ENCODE peak calls at places on chromosome 17, in nine cellular contexts. F, U, N, B, H, Q, E, G and I are unnamed samples.

GRCh38 chr17:21674242-21674731 is 18.0 kb upstream of the KCNJ18 start:
- DNase-seq in F (peak), U (peak), N (no peak), B (no peak), H (no peak), Q (no peak), E (no peak), G (no peak), I (no peak)

GRCh38 chr17:63598284-63598683 is 2.4 kb upstream of the TACO1 start:
- DNase-seq in F (no peak), U (no peak), N (no peak), B (no peak), H (no peak), Q (no peak), E (no peak), G (no peak), I (no peak)

GRCh38 chr17:13346996-13347762 is 254.6 kb downstream of the HS3ST3A1 start:
- DNase-seq in F (no peak), U (no peak), N (peak), B (peak), H (no peak), Q (no peak), E (no peak), G (peak), I (no peak)

GRCh38 chr17:77125432-77125901 is 15.3 kb upstream of the SEC14L1 start:
- DNase-seq in F (no peak), U (no peak), N (peak), B (peak), H (no peak), Q (no peak), E (no peak), G (peak), I (no peak)

GRCh38 chr17:74832421-74832820 is 27.3 kb downstream of the GRIN2C start:
- DNase-seq in F (no peak), U (no peak), N (no peak), B (no peak), H (no peak), Q (no peak), E (no peak), G (no peak), I (no peak)

GRCh38 chr17:83105512-83105911 is 26.1 kb downstream of the METRNL start:
- DNase-seq in F (no peak), U (no peak), N (no peak), B (no peak), H (no peak), Q (no peak), E (no peak), G (no peak), I (no peak)

GRCh38 chr17:16068323-16068722 is 68.7 kb downstream of the TTC19 start:
- DNase-seq in F (no peak), U (no peak), N (peak), B (no peak), H (no peak), Q (no peak), E (no peak), G (no peak), I (no peak)

GRCh38 chr17:15291674-15292361 is 26.7 kb upstream of the PMP22 start:
- DNase-seq in F (no peak), U (no peak), N (peak), B (no peak), H (no peak), Q (no peak), E (no peak), G (no peak), I (no peak)

GRCh38 chr17:27294689-27295630 is 1.0 kb downstream of the WSB1 start:
- DNase-seq in F (peak), U (peak), N (peak), B (peak), H (no peak), Q (peak), E (peak), G (peak), I (no peak)

GRCh38 chr17:15232517-15232915 is 32.6 kb downstream of the PMP22 start:
- DNase-seq in F (no peak), U (no peak), N (no peak), B (no peak), H (no peak), Q (no peak), E (no peak), G (no peak), I (no peak)

GRCh38 chr17:17152385-17152784 is 53.7 kb downstream of the PLD6 start:
- DNase-seq in F (no peak), U (no peak), N (no peak), B (no peak), H (no peak), Q (no peak), E (peak), G (no peak), I (no peak)

GRCh38 chr17:8222380-8222629 is 11.9 kb upstream of the AURKB start:
- DNase-seq in F (no peak), U (no peak), N (no peak), B (peak), H (no peak), Q (no peak), E (no peak), G (no peak), I (no peak)

GRCh38 chr17:61970030-61970429 is 42.2 kb upstream of the INTS2 start:
- DNase-seq in F (no peak), U (no peak), N (no peak), B (no peak), H (no peak), Q (no peak), E (no peak), G (no peak), I (no peak)

GRCh38 chr17:21248495-21248894 is 4.7 kb downstream of the NATD1 start:
- DNase-seq in F (no peak), U (no peak), N (no peak), B (no peak), H (no peak), Q (no peak), E (no peak), G (no peak), I (no peak)

GRCh38 chr17:7774037-7774659 is 56.6 kb downstream of the DNAH2 start:
- DNase-seq in F (no peak), U (no peak), N (peak), B (no peak), H (no peak), Q (no peak), E (no peak), G (peak), I (no peak)

GRCh38 chr17:1972429-1973160 is 52.5 kb downstream of the RTN4RL1 start:
- DNase-seq in F (no peak), U (no peak), N (peak), B (no peak), H (no peak), Q (no peak), E (no peak), G (no peak), I (no peak)

GRCh38 chr17:46270032-46270431 is 24.9 kb upstream of the LRRC37A start:
- DNase-seq in F (no peak), U (no peak), N (no peak), B (no peak), H (no peak), Q (no peak), E (no peak), G (no peak), I (no peak)

GRCh38 chr17:58300336-58300735 is 19.6 kb upstream of the MPO start:
- DNase-seq in F (no peak), U (peak), N (no peak), B (no peak), H (no peak), Q (no peak), E (no peak), G (no peak), I (no peak)

GRCh38 chr17:869567-870530 is 87.7 kb downstream of the MRM3 start:
- DNase-seq in F (peak), U (peak), N (peak), B (peak), H (no peak), Q (no peak), E (peak), G (peak), I (no peak)

GRCh38 chr17:33055171-33055611 is 63.5 kb downstream of the SPACA3 start:
- DNase-seq in F (no peak), U (no peak), N (no peak), B (no peak), H (no peak), Q (no peak), E (no peak), G (no peak), I (no peak)

GRCh38 chr17:41624208-41625101 is at the start of gene KRT17:
- DNase-seq in F (no peak), U (peak), N (no peak), B (no peak), H (peak), Q (no peak), E (no peak), G (no peak), I (peak)

GRCh38 chr17:57488856-57489255 is 232.5 kb downstream of the MSI2 start:
- DNase-seq in F (no peak), U (no peak), N (no peak), B (no peak), H (no peak), Q (no peak), E (peak), G (no peak), I (no peak)

GRCh38 chr17:40341808-40342574 is 22.5 kb downstream of the GJD3 start:
- DNase-seq in F (peak), U (peak), N (peak), B (no peak), H (peak), Q (peak), E (peak), G (peak), I (peak)

GRCh38 chr17:74276051-74276476 is 2.0 kb downstream of the DNAI2 start:
- DNase-seq in F (peak), U (peak), N (no peak), B (no peak), H (no peak), Q (no peak), E (no peak), G (no peak), I (no peak)

GRCh38 chr17:4840893-4841242 is 7.7 kb downstream of the MINK1 start:
- DNase-seq in F (no peak), U (no peak), N (no peak), B (no peak), H (no peak), Q (no peak), E (no peak), G (no peak), I (no peak)
- TF ChIP-seq POLR2A in F (no peak), U (no peak), N (no peak), B (no peak), H (no peak), Q (no peak), E (no peak), G (no peak), I (no peak)

GRCh38 chr17:10936931-10937330 is 99.0 kb upstream of the PIRT start:
- DNase-seq in F (no peak), U (no peak), N (no peak), B (no peak), H (no peak), Q (no peak), E (no peak), G (no peak), I (no peak)

GRCh38 chr17:10927712-10928111 is 89.8 kb upstream of the PIRT start:
- DNase-seq in F (no peak), U (no peak), N (no peak), B (no peak), H (no peak), Q (no peak), E (no peak), G (no peak), I (no peak)

DNA sequence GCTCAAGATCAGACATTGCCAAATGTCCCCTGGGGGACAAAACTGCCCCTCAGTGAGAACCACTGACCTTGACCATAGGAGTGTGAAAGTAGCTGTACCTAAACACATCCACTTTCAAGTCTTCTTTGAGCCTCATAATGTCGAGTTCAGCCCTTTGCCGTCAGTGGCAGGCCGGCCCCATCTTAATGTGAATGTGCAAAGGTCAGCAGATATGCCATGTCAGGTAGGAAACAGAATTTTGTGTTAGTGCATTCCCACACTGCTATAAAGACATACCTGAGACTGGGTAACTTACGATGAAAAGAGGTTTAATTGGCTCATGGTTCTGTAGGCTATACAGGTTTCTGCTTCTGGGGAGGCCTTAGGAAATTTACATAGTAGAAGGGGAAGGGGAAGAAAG is 95.1 kb upstream of the PIRT start:
- DNase-seq in F (no peak), U (no peak), N (no peak), B (no peak), H (no peak), Q (no peak), E (no peak), G (no peak), I (no peak)
- TF ChIP-seq CTCF in F (no peak), U (no peak), N (no peak), B (no peak), H (no peak), Q (no peak), E (no peak), G (no peak), I (no peak)

DNA sequence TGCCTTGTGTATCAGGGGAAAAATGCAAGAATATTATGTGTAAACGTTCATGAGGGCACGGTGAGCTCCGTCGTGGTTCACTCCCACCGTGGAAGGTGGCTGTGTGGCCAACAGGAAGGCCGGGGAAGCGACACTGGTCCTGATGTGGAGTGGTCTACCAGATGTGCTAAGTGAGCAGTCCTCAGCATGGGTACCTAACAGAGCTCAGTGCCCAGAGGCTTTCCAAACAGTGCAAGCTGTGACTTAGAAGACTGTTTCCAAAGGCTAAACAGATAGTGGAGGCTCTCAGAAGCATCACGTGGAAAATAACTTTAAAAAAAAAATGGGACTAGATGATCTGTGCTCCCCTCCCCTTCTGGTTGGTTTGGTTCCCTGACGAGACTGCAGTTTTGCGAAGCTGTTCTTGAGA is 199.3 kb upstream of the CHMP6 start:
- DNase-seq in F (no peak), U (peak), N (peak), B (no peak), H (peak), Q (no peak), E (peak), G (peak), I (no peak)
- H3K27ac ChIP-seq in F (peak), U (peak), N (peak), B (peak), H (peak), Q (peak), E (peak), G (peak), I (no peak)

DNA sequence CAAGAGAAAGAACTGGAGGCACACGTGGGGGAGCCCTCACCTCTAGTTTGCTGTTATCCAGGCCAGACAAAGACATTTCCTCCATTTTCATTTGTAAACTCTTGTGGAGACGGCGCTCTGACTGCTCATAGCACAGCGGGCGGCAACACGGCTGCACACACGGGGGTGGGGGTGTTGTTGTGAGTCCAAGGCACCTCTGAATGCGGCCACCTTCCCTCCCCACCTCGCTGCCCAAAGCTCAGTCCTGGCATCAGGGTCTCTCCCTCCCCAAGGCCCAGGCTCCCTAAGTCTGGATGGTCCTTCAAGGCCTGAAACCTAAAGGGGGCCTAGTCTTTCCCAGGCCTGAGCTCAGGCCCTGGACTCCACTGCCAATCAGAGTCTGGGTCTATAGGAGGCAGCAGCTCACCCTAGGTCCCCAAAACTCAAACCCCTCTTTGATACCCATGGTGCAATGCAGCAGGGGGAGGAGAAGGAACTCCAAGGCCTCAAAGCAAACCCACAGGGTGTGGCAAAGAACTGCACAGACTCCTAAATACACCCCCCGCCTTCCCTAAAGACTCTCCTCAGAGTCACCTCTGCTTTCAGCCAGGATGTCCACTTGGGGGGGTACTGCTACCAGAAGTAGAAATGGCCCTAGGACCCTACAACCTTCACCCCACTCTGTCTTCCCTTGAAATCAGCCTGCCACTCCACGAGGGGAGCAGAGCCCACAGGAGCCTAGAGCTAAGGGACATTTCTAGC is 1.5 kb downstream of the ATXN7L3 start:
- DNase-seq in F (no peak), U (no peak), N (peak), B (peak), H (no peak), Q (peak), E (no peak), G (peak), I (no peak)
- TF ChIP-seq POLR2A in F (no peak), U (no peak), N (no peak), B (no peak), H (no peak), Q (peak), E (no peak), G (peak), I (peak)

DNA sequence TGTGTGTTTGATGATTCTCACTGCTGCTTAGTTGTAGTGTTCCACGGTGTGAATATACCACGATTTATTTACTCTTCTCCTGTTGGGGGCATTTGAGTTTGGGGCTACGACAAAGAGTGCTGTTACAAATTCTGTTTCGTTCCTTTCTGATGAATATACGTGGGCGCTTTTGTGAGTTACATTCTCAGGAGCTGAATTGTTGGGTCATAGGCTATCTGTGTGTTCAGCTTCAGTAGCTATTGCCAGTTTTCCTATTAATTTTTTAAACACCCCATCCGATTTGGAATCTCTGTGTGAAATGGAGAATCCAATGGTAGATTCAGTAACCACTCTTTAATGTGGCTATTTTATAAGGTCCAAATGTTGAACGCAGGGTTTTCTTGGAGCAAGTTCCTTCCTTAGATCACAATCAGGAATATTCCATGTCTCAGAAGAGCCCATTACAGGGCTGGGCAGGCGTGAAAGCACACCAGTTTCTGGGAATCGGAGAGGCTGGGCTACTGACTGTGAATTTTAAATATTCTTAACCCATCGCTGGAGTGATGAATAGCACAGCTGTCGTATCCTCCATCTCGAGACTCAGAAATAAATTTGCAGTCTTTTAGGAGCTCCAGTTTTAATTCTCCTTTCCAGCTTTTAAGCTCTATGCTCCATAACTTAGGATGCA is 115.9 kb downstream of the PITPNC1 start:
- DNase-seq in F (no peak), U (no peak), N (peak), B (no peak), H (no peak), Q (no peak), E (no peak), G (no peak), I (no peak)
- TF ChIP-seq CTCF in F (no peak), U (no peak), N (no peak), B (no peak), H (no peak), Q (no peak), E (no peak), G (no peak), I (no peak)

GRCh38 chr17:59893617-59894100 is 738 bp downstream of the RPS6KB1 start:
- DNase-seq in F (no peak), U (no peak), N (peak), B (no peak), H (no peak), Q (no peak), E (peak), G (peak), I (peak)

GRCh38 chr17:59897090-59897489 is 4.2 kb downstream of the RPS6KB1 start:
- DNase-seq in F (no peak), U (no peak), N (peak), B (no peak), H (no peak), Q (no peak), E (no peak), G (no peak), I (no peak)

GRCh38 chr17:59890720-59891119 is 2.0 kb downstream of the TUBD1 start:
- DNase-seq in F (no peak), U (no peak), N (peak), B (no peak), H (no peak), Q (no peak), E (no peak), G (peak), I (no peak)

GRCh38 chr17:59892251-59892848 is 393 bp downstream of the TUBD1 start:
- DNase-seq in F (no peak), U (no peak), N (no peak), B (no peak), H (peak), Q (peak), E (no peak), G (peak), I (no peak)

DNA sequence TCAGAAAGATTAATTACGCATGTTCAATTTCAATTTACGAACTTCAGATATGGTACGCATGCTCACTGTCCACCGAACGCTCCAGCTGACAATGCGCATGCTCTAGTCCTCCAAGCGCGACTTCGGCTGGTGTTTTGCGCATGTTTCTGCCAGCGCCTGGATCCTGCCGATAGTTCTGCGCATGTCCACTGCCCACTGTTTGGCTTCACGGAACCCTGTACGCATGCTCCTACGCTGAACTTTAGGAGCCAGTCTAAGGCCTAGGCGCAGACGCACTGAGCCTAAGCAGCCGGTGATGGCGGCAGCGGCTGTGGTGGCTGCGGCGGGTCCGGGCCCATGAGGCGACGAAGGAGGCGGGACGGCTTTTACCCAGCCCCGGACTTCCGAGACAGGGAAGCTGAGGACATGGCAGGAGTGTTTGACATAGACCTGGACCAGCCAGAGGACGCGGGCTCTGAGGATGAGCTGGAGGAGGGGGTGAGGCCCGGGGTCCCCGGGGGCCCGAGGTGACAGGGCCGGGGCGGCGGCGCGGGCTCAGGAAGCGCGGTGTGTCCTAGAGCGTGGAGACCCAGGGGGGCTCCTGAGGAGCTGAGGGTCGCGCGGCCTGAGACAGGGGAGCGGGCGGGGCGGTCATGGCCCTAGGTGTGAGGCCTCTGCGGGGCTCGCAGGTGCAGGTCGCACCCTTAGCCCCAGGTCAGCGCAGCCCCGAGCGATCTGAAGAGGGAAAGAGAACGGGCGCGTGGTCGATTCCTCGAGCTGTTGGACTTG is at the start of the genes RPS6KB1 and TUBD1:
- DNase-seq in F (peak), U (peak), N (peak), B (peak), H (peak), Q (peak), E (peak), G (peak), I (peak)
- H3K27ac ChIP-seq in F (peak), U (peak), N (peak), B (peak), H (peak), Q (peak), E (peak), G (peak), I (peak)